ENCODE peak calls at places on chromosome 12, in seven cellular contexts. One of them, this sample, is unnamed.

GRCh38 chr12:31206038-31206670 is 119.8 kb downstream of the SINHCAF start:
- DNase-seq in heart right ventricle: no peak
- DNase-seq in H9: peak; percentile 41
- DNase-seq in AG04449: no peak
- DNase-seq in progenitor cell of endocrine pancreas: no peak
- DNase-seq in neural crest cell: no peak
- DNase-seq in lower leg skin: no peak
- DNase-seq in this sample: peak; percentile 100

GRCh38 chr12:55743131-55743921 is 404 bp downstream of the GDF11 start:
- DNase-seq in heart right ventricle: no peak
- DNase-seq in H9: peak; percentile 81
- DNase-seq in AG04449: no peak
- DNase-seq in progenitor cell of endocrine pancreas: peak; percentile 39
- DNase-seq in neural crest cell: no peak
- DNase-seq in lower leg skin: peak; percentile 88
- DNase-seq in this sample: peak; percentile 39

GRCh38 chr12:27511031-27511722 is 12.8 kb upstream of the PPFIBP1 start:
- DNase-seq in heart right ventricle: no peak
- DNase-seq in H9: no peak
- DNase-seq in AG04449: no peak
- DNase-seq in progenitor cell of endocrine pancreas: no peak
- DNase-seq in neural crest cell: no peak
- DNase-seq in lower leg skin: no peak
- DNase-seq in this sample: no peak

GRCh38 chr12:66863276-66863675 is 184.4 kb upstream of the GRIP1 start:
- DNase-seq in heart right ventricle: no peak
- DNase-seq in H9: no peak
- DNase-seq in AG04449: no peak
- DNase-seq in progenitor cell of endocrine pancreas: no peak
- DNase-seq in neural crest cell: no peak
- DNase-seq in lower leg skin: no peak
- DNase-seq in this sample: peak; percentile 65

GRCh38 chr12:88036368-88036965 is 7.3 kb upstream of the C12orf50 start:
- DNase-seq in heart right ventricle: no peak
- DNase-seq in H9: no peak
- DNase-seq in AG04449: no peak
- DNase-seq in progenitor cell of endocrine pancreas: no peak
- DNase-seq in neural crest cell: no peak
- DNase-seq in lower leg skin: no peak
- DNase-seq in this sample: peak; percentile 83

GRCh38 chr12:91922674-91923073 is 223.0 kb downstream of the BTG1 start:
- DNase-seq in heart right ventricle: no peak
- DNase-seq in H9: no peak
- DNase-seq in AG04449: no peak
- DNase-seq in progenitor cell of endocrine pancreas: no peak
- DNase-seq in neural crest cell: no peak
- DNase-seq in lower leg skin: no peak
- DNase-seq in this sample: no peak

GRCh38 chr12:68310370-68310769 is 21.8 kb downstream of the MDM1 start:
- DNase-seq in heart right ventricle: no peak
- DNase-seq in H9: no peak
- DNase-seq in AG04449: peak; percentile 86
- DNase-seq in progenitor cell of endocrine pancreas: no peak
- DNase-seq in neural crest cell: no peak
- DNase-seq in lower leg skin: no peak
- DNase-seq in this sample: peak; percentile 94

GRCh38 chr12:28966049-28966778 is 182.9 kb upstream of the FAR2 start:
- DNase-seq in heart right ventricle: peak; percentile 75
- DNase-seq in H9: no peak
- DNase-seq in AG04449: no peak
- DNase-seq in progenitor cell of endocrine pancreas: no peak
- DNase-seq in neural crest cell: no peak
- DNase-seq in lower leg skin: no peak
- DNase-seq in this sample: no peak

GRCh38 chr12:55899035-55899434 is 28.7 kb downstream of the PYM1 start:
- DNase-seq in heart right ventricle: no peak
- DNase-seq in H9: no peak
- DNase-seq in AG04449: no peak
- DNase-seq in progenitor cell of endocrine pancreas: no peak
- DNase-seq in neural crest cell: no peak
- DNase-seq in lower leg skin: no peak
- DNase-seq in this sample: no peak

GRCh38 chr12:114408881-114409795 is 3.2 kb upstream of the TBX5 start:
- DNase-seq in heart right ventricle: peak; percentile 31
- DNase-seq in H9: peak; percentile 71
- DNase-seq in AG04449: no peak
- DNase-seq in progenitor cell of endocrine pancreas: no peak
- DNase-seq in neural crest cell: no peak
- DNase-seq in lower leg skin: peak; percentile 87
- DNase-seq in this sample: no peak

GRCh38 chr12:54631988-54632728 is 2.5 kb downstream of the LACRT start:
- DNase-seq in heart right ventricle: no peak
- DNase-seq in H9: peak; percentile 58
- DNase-seq in AG04449: no peak
- DNase-seq in progenitor cell of endocrine pancreas: no peak
- DNase-seq in neural crest cell: no peak
- DNase-seq in lower leg skin: no peak
- DNase-seq in this sample: no peak
- TF ChIP-seq CTCF in heart right ventricle: no peak
- TF ChIP-seq CTCF in H9: peak; percentile 64
- TF ChIP-seq CTCF in AG04449: no peak
- TF ChIP-seq CTCF in progenitor cell of endocrine pancreas: peak; percentile 17
- TF ChIP-seq CTCF in neural crest cell: no peak
- TF ChIP-seq CTCF in lower leg skin: no peak
- TF ChIP-seq CTCF in this sample: no peak

DNA sequence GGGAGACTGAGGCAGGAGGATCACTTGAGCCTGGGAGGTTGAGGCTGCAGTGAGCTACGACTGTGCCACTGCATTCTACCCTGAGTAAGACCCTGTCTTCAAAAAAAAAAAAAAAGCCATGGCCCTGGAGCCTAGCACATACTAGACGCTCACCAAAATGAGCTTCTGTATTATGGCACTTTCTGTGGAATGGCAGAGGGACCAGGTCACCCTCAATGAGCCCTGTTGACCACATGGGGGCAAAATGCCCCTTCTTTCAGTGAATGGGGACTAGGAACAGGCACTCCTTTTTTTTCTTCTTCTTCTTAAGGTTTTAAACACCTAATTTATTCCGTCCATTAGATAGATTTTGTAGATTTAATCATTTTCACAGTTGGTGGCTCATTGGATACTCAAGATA is 50.5 kb downstream of the FAM222A start:
- DNase-seq in heart right ventricle: no peak
- DNase-seq in H9: peak; percentile 37
- DNase-seq in AG04449: no peak
- DNase-seq in progenitor cell of endocrine pancreas: no peak
- DNase-seq in neural crest cell: no peak
- DNase-seq in lower leg skin: peak; percentile 25
- DNase-seq in this sample: no peak
- TF ChIP-seq CTCF in heart right ventricle: no peak
- TF ChIP-seq CTCF in H9: peak; percentile 59
- TF ChIP-seq CTCF in AG04449: no peak
- TF ChIP-seq CTCF in progenitor cell of endocrine pancreas: peak; percentile 37
- TF ChIP-seq CTCF in neural crest cell: peak; percentile 44
- TF ChIP-seq CTCF in lower leg skin: no peak
- TF ChIP-seq CTCF in this sample: no peak

GRCh38 chr12:53299454-53300180 is at the start of gene MYG1:
- DNase-seq in heart right ventricle: peak; percentile 84
- DNase-seq in H9: peak; percentile 98
- DNase-seq in AG04449: no peak
- DNase-seq in progenitor cell of endocrine pancreas: peak; percentile 51
- DNase-seq in neural crest cell: peak; percentile 65
- DNase-seq in lower leg skin: peak; percentile 94
- DNase-seq in this sample: peak; percentile 65
- TF ChIP-seq CTCF in heart right ventricle: peak; percentile 39
- TF ChIP-seq CTCF in H9: peak; percentile 35
- TF ChIP-seq CTCF in AG04449: peak; percentile 41
- TF ChIP-seq CTCF in progenitor cell of endocrine pancreas: peak; percentile 37
- TF ChIP-seq CTCF in neural crest cell: peak; percentile 43
- TF ChIP-seq CTCF in lower leg skin: no peak
- TF ChIP-seq CTCF in this sample: peak; percentile 48

GRCh38 chr12:7162691-7163114 is 26.8 kb upstream of the PEX5 start:
- DNase-seq in heart right ventricle: no peak
- DNase-seq in H9: peak; percentile 93
- DNase-seq in AG04449: no peak
- DNase-seq in progenitor cell of endocrine pancreas: peak; percentile 57
- DNase-seq in neural crest cell: no peak
- DNase-seq in lower leg skin: no peak
- DNase-seq in this sample: peak; percentile 55
- TF ChIP-seq CTCF in heart right ventricle: peak; percentile 56
- TF ChIP-seq CTCF in H9: peak; percentile 80
- TF ChIP-seq CTCF in AG04449: peak; percentile 57
- TF ChIP-seq CTCF in progenitor cell of endocrine pancreas: peak; percentile 87
- TF ChIP-seq CTCF in neural crest cell: peak; percentile 78
- TF ChIP-seq CTCF in lower leg skin: no peak
- TF ChIP-seq CTCF in this sample: peak; percentile 88

GRCh38 chr12:39348941-39349626 is 93.8 kb downstream of the KIF21A start:
- DNase-seq in heart right ventricle: no peak
- DNase-seq in H9: no peak
- DNase-seq in AG04449: no peak
- DNase-seq in progenitor cell of endocrine pancreas: no peak
- DNase-seq in neural crest cell: no peak
- DNase-seq in lower leg skin: no peak
- DNase-seq in this sample: no peak
- TF ChIP-seq CTCF in heart right ventricle: no peak
- TF ChIP-seq CTCF in H9: no peak
- TF ChIP-seq CTCF in AG04449: no peak
- TF ChIP-seq CTCF in progenitor cell of endocrine pancreas: no peak
- TF ChIP-seq CTCF in neural crest cell: no peak
- TF ChIP-seq CTCF in lower leg skin: no peak
- TF ChIP-seq CTCF in this sample: no peak

GRCh38 chr12:63319386-63319785 is 168.4 kb upstream of the AVPR1A start:
- DNase-seq in heart right ventricle: no peak
- DNase-seq in H9: no peak
- DNase-seq in AG04449: no peak
- DNase-seq in progenitor cell of endocrine pancreas: no peak
- DNase-seq in neural crest cell: no peak
- DNase-seq in lower leg skin: no peak
- DNase-seq in this sample: peak; percentile 88
- TF ChIP-seq CTCF in heart right ventricle: peak; percentile 34
- TF ChIP-seq CTCF in H9: peak; percentile 32
- TF ChIP-seq CTCF in AG04449: no peak
- TF ChIP-seq CTCF in progenitor cell of endocrine pancreas: no peak
- TF ChIP-seq CTCF in neural crest cell: no peak
- TF ChIP-seq CTCF in lower leg skin: no peak
- TF ChIP-seq CTCF in this sample: peak; percentile 9

GRCh38 chr12:76559277-76560082 is at the start of gene OSBPL8:
- DNase-seq in heart right ventricle: peak; percentile 96
- DNase-seq in H9: peak; percentile 99
- DNase-seq in AG04449: peak; percentile 42
- DNase-seq in progenitor cell of endocrine pancreas: peak; percentile 94
- DNase-seq in neural crest cell: peak; percentile 93
- DNase-seq in lower leg skin: peak; percentile 99
- DNase-seq in this sample: peak; percentile 72
- TF ChIP-seq CTCF in heart right ventricle: peak; percentile 68
- TF ChIP-seq CTCF in H9: peak; percentile 21
- TF ChIP-seq CTCF in AG04449: peak; percentile 29
- TF ChIP-seq CTCF in progenitor cell of endocrine pancreas: peak; percentile 25
- TF ChIP-seq CTCF in neural crest cell: peak; percentile 9
- TF ChIP-seq CTCF in lower leg skin: no peak
- TF ChIP-seq CTCF in this sample: peak; percentile 19

This sample was measured in bronchial epithelial cell.